ENCODE peak calls at places on chromosome 5, in five cellular contexts. One of them, this sample, is unnamed.

GRCh38 chr5:147669113-147669869 is 113.2 kb downstream of the JAKMIP2 start:
- DNase-seq in GM12892: no peak
- DNase-seq in HepG2: no peak
- DNase-seq in H1: no peak
- DNase-seq in K562: no peak
- DNase-seq in this sample: no peak

GRCh38 chr5:90519081-90519480 is 10.3 kb downstream of the LYSMD3 start:
- DNase-seq in H1: no peak
- DNase-seq in HepG2: no peak
- DNase-seq in GM12892: no peak
- DNase-seq in K562: no peak
- DNase-seq in this sample: no peak

GRCh38 chr5:149628221-149628620 is 46.9 kb downstream of the ARHGEF37 start:
- DNase-seq in K562: no peak
- DNase-seq in GM12892: no peak
- DNase-seq in H1: no peak
- DNase-seq in HepG2: no peak
- DNase-seq in this sample: no peak

GRCh38 chr5:21121213-21121612 is 1133.2 kb upstream of the CDH18 start:
- DNase-seq in K562: no peak
- DNase-seq in HepG2: no peak
- DNase-seq in GM12892: no peak
- DNase-seq in H1: no peak
- DNase-seq in this sample: no peak

GRCh38 chr5:167916706-167917105 is 374.7 kb upstream of the WWC1 start:
- DNase-seq in K562: no peak
- DNase-seq in H1: no peak
- DNase-seq in GM12892: no peak
- DNase-seq in HepG2: no peak
- DNase-seq in this sample: no peak

GRCh38 chr5:142994242-142994641 is 224.1 kb downstream of the ARHGAP26 start:
- DNase-seq in GM12892: no peak
- DNase-seq in K562: no peak
- DNase-seq in H1: no peak
- DNase-seq in HepG2: no peak
- DNase-seq in this sample: no peak

GRCh38 chr5:55711531-55712022 is 547 bp downstream of the SLC38A9 start:
- DNase-seq in HepG2: no peak
- DNase-seq in GM12892: no peak
- DNase-seq in H1: no peak
- DNase-seq in K562: peak
- DNase-seq in this sample: no peak

GRCh38 chr5:36569456-36569855 is 37.0 kb upstream of the SLC1A3 start:
- DNase-seq in H1: no peak
- DNase-seq in GM12892: no peak
- DNase-seq in HepG2: no peak
- DNase-seq in K562: no peak
- DNase-seq in this sample: no peak

GRCh38 chr5:82285206-82285605 is 7.1 kb upstream of the RPS23 start:
- DNase-seq in HepG2: no peak
- DNase-seq in H1: no peak
- DNase-seq in GM12892: no peak
- DNase-seq in K562: peak
- DNase-seq in this sample: no peak

GRCh38 chr5:54704825-54705224 is 187.3 kb downstream of the SNX18 start:
- DNase-seq in GM12892: no peak
- DNase-seq in K562: no peak
- DNase-seq in HepG2: no peak
- DNase-seq in H1: no peak
- DNase-seq in this sample: no peak

GRCh38 chr5:96641368-96641767 is 20.8 kb upstream of the CAST start:
- DNase-seq in GM12892: no peak
- DNase-seq in H1: no peak
- DNase-seq in HepG2: no peak
- DNase-seq in K562: no peak
- DNase-seq in this sample: no peak

GRCh38 chr5:175319199-175319598 is 124.8 kb downstream of the DRD1 start:
- DNase-seq in GM12892: no peak
- DNase-seq in H1: no peak
- DNase-seq in HepG2: no peak
- DNase-seq in K562: no peak
- DNase-seq in this sample: no peak

GRCh38 chr5:117561531-117561930 is 986.9 kb upstream of the SEMA6A start:
- DNase-seq in K562: no peak
- DNase-seq in HepG2: no peak
- DNase-seq in GM12892: no peak
- DNase-seq in H1: no peak
- DNase-seq in this sample: no peak

GRCh38 chr5:57598756-57599155 is 116.1 kb upstream of the ACTBL2 start:
- DNase-seq in K562: no peak
- DNase-seq in H1: no peak
- DNase-seq in GM12892: no peak
- DNase-seq in HepG2: no peak
- DNase-seq in this sample: no peak

GRCh38 chr5:176891331-176891958 is 7.7 kb downstream of the HK3 start:
- DNase-seq in H1: no peak
- DNase-seq in GM12892: no peak
- DNase-seq in HepG2: no peak
- DNase-seq in K562: no peak
- DNase-seq in this sample: no peak

GRCh38 chr5:56711191-56711590 is 104.2 kb upstream of the MAP3K1 start:
- DNase-seq in K562: no peak
- DNase-seq in H1: no peak
- DNase-seq in GM12892: no peak
- DNase-seq in HepG2: no peak
- DNase-seq in this sample: no peak

GRCh38 chr5:32760091-32760509 is 49.0 kb downstream of the NPR3 start:
- DNase-seq in GM12892: no peak
- DNase-seq in H1: no peak
- DNase-seq in HepG2: peak
- DNase-seq in K562: peak
- DNase-seq in this sample: no peak

DNA sequence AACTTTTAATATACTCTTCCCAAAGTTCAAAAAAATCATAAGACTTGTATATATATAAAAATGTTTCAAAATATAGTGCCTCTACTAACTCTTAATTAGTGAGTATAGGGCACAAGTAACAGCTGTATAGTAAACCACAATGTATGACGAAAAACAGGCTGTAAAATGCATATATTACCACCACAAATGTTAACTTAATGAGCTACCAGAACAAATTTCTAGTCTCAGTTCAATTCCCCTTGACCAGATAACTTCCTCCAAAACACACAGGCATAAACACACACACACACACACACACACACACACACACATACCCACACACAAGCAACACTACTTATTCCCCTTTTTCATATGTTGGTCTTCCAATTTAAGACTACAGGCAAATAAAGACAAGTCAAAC is 78.8 kb downstream of the FBXL17 start:
- DNase-seq in H1: no peak
- DNase-seq in K562: no peak
- DNase-seq in GM12892: no peak
- DNase-seq in HepG2: no peak
- DNase-seq in this sample: no peak
- TF ChIP-seq TAF1 in H1: no peak
- TF ChIP-seq TAF1 in K562: no peak
- TF ChIP-seq TAF1 in GM12892: no peak
- TF ChIP-seq TAF1 in HepG2: no peak
- TF ChIP-seq TAF1 in this sample: no peak

GRCh38 chr5:151449836-151450235 is 2.4 kb downstream of the SLC36A1 start:
- DNase-seq in H1: no peak
- DNase-seq in K562: no peak
- DNase-seq in HepG2: no peak
- DNase-seq in GM12892: no peak
- DNase-seq in this sample: no peak

GRCh38 chr5:151448038-151448985 is 909 bp downstream of the SLC36A1 start:
- DNase-seq in K562: peak
- DNase-seq in HepG2: peak
- DNase-seq in GM12892: no peak
- DNase-seq in H1: no peak
- DNase-seq in this sample: no peak

GRCh38 chr5:151450605-151451004 is 3.2 kb downstream of the SLC36A1 start:
- DNase-seq in HepG2: peak
- DNase-seq in GM12892: no peak
- DNase-seq in H1: no peak
- DNase-seq in K562: no peak
- DNase-seq in this sample: no peak

GRCh38 chr5:151449288-151449687 is 1.9 kb downstream of the SLC36A1 start:
- DNase-seq in H1: no peak
- DNase-seq in K562: peak
- DNase-seq in HepG2: no peak
- DNase-seq in GM12892: no peak
- DNase-seq in this sample: no peak

GRCh38 chr5:151447174-151448037 is at the start of gene SLC36A1:
- DNase-seq in H1: peak
- DNase-seq in K562: peak
- DNase-seq in GM12892: peak
- DNase-seq in HepG2: peak
- DNase-seq in this sample: peak
- TF ChIP-seq POLR2A in H1: no peak
- TF ChIP-seq POLR2A in K562: peak
- TF ChIP-seq POLR2A in GM12892: peak
- TF ChIP-seq POLR2A in HepG2: peak
- TF ChIP-seq POLR2A in this sample: peak

GRCh38 chr5:113489299-113489698 is 1.0 kb upstream of the MCC start:
- DNase-seq in HepG2: peak
- DNase-seq in GM12892: no peak
- DNase-seq in K562: no peak
- DNase-seq in H1: no peak
- DNase-seq in this sample: no peak

GRCh38 chr5:113488645-113489184 is 462 bp upstream of the MCC start:
- DNase-seq in K562: no peak
- DNase-seq in GM12892: no peak
- DNase-seq in HepG2: no peak
- DNase-seq in H1: no peak
- DNase-seq in this sample: no peak

GRCh38 chr5:113490317-113490716 is 2.1 kb upstream of the MCC start:
- DNase-seq in HepG2: no peak
- DNase-seq in GM12892: no peak
- DNase-seq in H1: no peak
- DNase-seq in K562: no peak
- DNase-seq in this sample: no peak

GRCh38 chr5:113487779-113488644 is at the start of gene MCC:
- DNase-seq in HepG2: peak
- DNase-seq in K562: no peak
- DNase-seq in H1: peak
- DNase-seq in GM12892: no peak
- DNase-seq in this sample: peak

GRCh38 chr5:113487411-113487778 is 858 bp downstream of the MCC start:
- DNase-seq in K562: no peak
- DNase-seq in H1: no peak
- DNase-seq in HepG2: no peak
- DNase-seq in GM12892: no peak
- DNase-seq in this sample: peak
- TF ChIP-seq TAF1 in K562: no peak
- TF ChIP-seq TAF1 in H1: no peak
- TF ChIP-seq TAF1 in HepG2: no peak
- TF ChIP-seq TAF1 in GM12892: no peak
- TF ChIP-seq TAF1 in this sample: no peak

GRCh38 chr5:93584531-93585053 is 1.6 kb downstream of the NR2F1 start:
- DNase-seq in K562: no peak
- DNase-seq in H1: no peak
- DNase-seq in HepG2: no peak
- DNase-seq in GM12892: no peak
- DNase-seq in this sample: no peak

GRCh38 chr5:93583799-93584530 is 943 bp downstream of the NR2F1 start:
- DNase-seq in K562: peak
- DNase-seq in H1: no peak
- DNase-seq in HepG2: peak
- DNase-seq in GM12892: no peak
- DNase-seq in this sample: no peak

GRCh38 chr5:93583525-93583798 is 440 bp downstream of the NR2F1 start:
- DNase-seq in HepG2: no peak
- DNase-seq in K562: no peak
- DNase-seq in GM12892: no peak
- DNase-seq in H1: no peak
- DNase-seq in this sample: no peak

GRCh38 chr5:93585753-93586385 is 2.8 kb downstream of the NR2F1 start:
- DNase-seq in HepG2: no peak
- DNase-seq in GM12892: no peak
- DNase-seq in K562: no peak
- DNase-seq in H1: no peak
- DNase-seq in this sample: no peak

DNA sequence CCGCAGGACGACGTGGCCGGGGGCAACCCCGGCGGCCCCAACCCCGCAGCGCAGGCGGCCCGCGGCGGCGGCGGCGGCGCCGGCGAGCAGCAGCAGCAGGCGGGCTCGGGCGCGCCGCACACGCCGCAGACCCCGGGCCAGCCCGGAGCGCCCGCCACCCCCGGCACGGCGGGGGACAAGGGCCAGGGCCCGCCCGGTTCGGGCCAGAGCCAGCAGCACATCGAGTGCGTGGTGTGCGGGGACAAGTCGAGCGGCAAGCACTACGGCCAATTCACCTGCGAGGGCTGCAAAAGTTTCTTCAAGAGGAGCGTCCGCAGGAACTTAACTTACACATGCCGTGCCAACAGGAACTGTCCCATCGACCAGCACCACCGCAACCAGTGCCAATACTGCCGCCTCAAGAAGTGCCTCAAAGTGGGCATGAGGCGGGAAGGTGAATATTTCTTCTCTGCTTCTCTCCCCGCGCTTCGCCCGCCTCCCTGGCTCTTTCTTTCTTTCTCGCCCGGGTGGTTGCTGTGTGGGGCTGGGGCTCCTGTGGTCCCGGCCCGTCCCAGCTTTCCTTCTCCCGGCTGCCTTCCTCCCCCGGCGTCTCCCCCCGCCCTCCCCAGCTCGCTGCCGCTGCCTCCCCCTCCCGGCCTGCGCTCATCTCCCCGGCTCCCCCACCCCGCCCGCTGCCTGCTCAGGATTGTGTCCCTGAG is 2.2 kb downstream of the NR2F1 start:
- DNase-seq in HepG2: no peak
- DNase-seq in H1: no peak
- DNase-seq in GM12892: no peak
- DNase-seq in K562: no peak
- DNase-seq in this sample: no peak
- TF ChIP-seq POLR2A in HepG2: no peak
- TF ChIP-seq POLR2A in H1: no peak
- TF ChIP-seq POLR2A in GM12892: no peak
- TF ChIP-seq POLR2A in K562: no peak
- TF ChIP-seq POLR2A in this sample: no peak